ENCODE peak calls at places on chromosomes 16 and 17, in six cellular contexts. H, D, S, U, W and Z are unnamed samples.

GRCh38 chr17:47605006-47605405 is 44.7 kb upstream of the KPNB1 start:
- DNase-seq in D (no peak), W (no peak), U (no peak), H (no peak), S (no peak), Z (no peak)

GRCh38 chr16:9836118-9836736 is 346.0 kb downstream of the GRIN2A start:
- DNase-seq in H (no peak), U (no peak), D (peak), W (peak), S (no peak), Z (no peak)

GRCh38 chr17:34579017-34579946 is at the start of gene TMEM132E:
- DNase-seq in H (no peak), D (peak), U (no peak), S (peak), W (peak), Z (peak)

GRCh38 chr16:30842971-30843370 is 50.9 kb downstream of the BCL7C start:
- DNase-seq in W (no peak), S (no peak), D (no peak), H (no peak), U (no peak), Z (no peak)

GRCh38 chr16:53784312-53784711 is 80.4 kb downstream of the FTO start:
- DNase-seq in S (no peak), D (no peak), W (no peak), U (peak), H (no peak), Z (no peak)

GRCh38 chr17:51598824-51599223 is 338.5 kb downstream of the UTP18 start:
- DNase-seq in W (no peak), S (no peak), H (no peak), D (no peak), U (no peak), Z (no peak)

GRCh38 chr16:51155199-51155607 is 4.1 kb upstream of the SALL1 start:
- DNase-seq in U (no peak), W (peak), D (no peak), S (no peak), H (no peak), Z (peak)

GRCh38 chr17:44198721-44199552 is 747 bp downstream of the ATXN7L3 start:
- DNase-seq in H (peak), U (peak), W (peak), D (peak), S (peak), Z (peak)

GRCh38 chr16:69741951-69742904 is 12.5 kb downstream of the NOB1 start:
- DNase-seq in S (no peak), U (peak), W (no peak), D (no peak), H (no peak), Z (peak)

GRCh38 chr16:46954562-46954961 is 18.9 kb downstream of the DNAJA2 start:
- DNase-seq in D (no peak), U (no peak), S (no peak), W (no peak), H (no peak), Z (no peak)

GRCh38 chr17:62995377-62995885 is 29.4 kb downstream of the TANC2 start:
- DNase-seq in H (no peak), W (peak), D (peak), U (peak), S (peak), Z (no peak)